ENCODE peak calls at places on chromosomes 12 and 14, in five cellular contexts. A is HCT116; D is NCI-H510A treated with DMSO at 0.1 percent for 48 hours; Q is bronchial epithelial cell; M is stimulated activated naive B cell treated with anti-CD40 and anti-IgM and Interleukin-4, amounts not matched to agents 10 μg/mL and 1 μg/mL and 100 μg/mL, for 72 hours. F is an unnamed sample.

GRCh38 chr14:104085889-104086201 is 345 bp downstream of the ASPG start:
- DNase-seq in D (no peak), Q (no peak), M (no peak), A (no peak), F (no peak)

GRCh38 chr12:97924122-97924521 is 461.5 kb downstream of the RMST start:
- DNase-seq in Q (no peak), D (no peak), A (no peak), M (no peak), F (no peak)

GRCh38 chr12:89706551-89707348 is 1.9 kb downstream of the ATP2B1 start:
- DNase-seq in D (no peak), A (no peak), M (no peak), Q (peak), F (no peak)

GRCh38 chr14:67240168-67240932 is 885 bp upstream of the PALS1 start:
- DNase-seq in D (peak), M (peak), A (no peak), Q (no peak), F (no peak)

GRCh38 chr12:71731439-71732356 is 23.0 kb upstream of the RAB21 start:
- DNase-seq in Q (no peak), M (no peak), D (no peak), A (no peak), F (no peak)

GRCh38 chr14:42307239-42307825 is 700.7 kb downstream of the LRFN5 start:
- DNase-seq in A (no peak), M (no peak), D (no peak), Q (no peak), F (no peak)

GRCh38 chr14:96761066-96761465 is 36.1 kb upstream of the VRK1 start:
- DNase-seq in Q (no peak), M (no peak), A (no peak), D (no peak), F (no peak)

GRCh38 chr12:111149299-111149698 is 219.6 kb downstream of the PHETA1 start:
- DNase-seq in M (no peak), D (no peak), A (no peak), Q (no peak), F (no peak)

GRCh38 chr14:75301666-75302325 is 23.2 kb downstream of the FOS start:
- DNase-seq in M (no peak), A (no peak), Q (no peak), D (no peak), F (no peak)

GRCh38 chr12:101782544-101782855 is 43.2 kb upstream of the SYCP3 start:
- DNase-seq in A (no peak), M (no peak), Q (no peak), D (no peak), F (no peak)

GRCh38 chr14:94423465-94424056 is 29.0 kb downstream of the SERPINA11 start:
- DNase-seq in Q (peak), A (peak), D (no peak), M (peak), F (peak)

GRCh38 chr12:2332266-2332665 is 279.5 kb downstream of the CACNA1C start:
- DNase-seq in A (no peak), D (no peak), Q (no peak), M (no peak), F (no peak)

GRCh38 chr12:119809023-119809422 is 68.1 kb downstream of the CIT start:
- DNase-seq in A (no peak), Q (no peak), D (no peak), M (no peak), F (no peak)

GRCh38 chr14:79544671-79545070 is 666.6 kb downstream of the DIO2 start:
- DNase-seq in D (no peak), A (no peak), Q (no peak), M (no peak), F (no peak)

GRCh38 chr12:40107098-40107802 is 1.4 kb upstream of the SLC2A13 start:
- DNase-seq in Q (peak), M (peak), D (peak), A (peak), F (peak)

GRCh38 chr12:124802361-124802760 is 61.3 kb downstream of the SCARB1 start:
- DNase-seq in A (no peak), D (no peak), Q (no peak), M (no peak), F (no peak)

GRCh38 chr12:55823419-55823818 is 5.6 kb downstream of the ORMDL2 start:
- DNase-seq in M (no peak), D (no peak), Q (no peak), A (no peak), F (no peak)

GRCh38 chr12:29253916-29254625 is 105.0 kb downstream of the FAR2 start:
- DNase-seq in A (no peak), D (no peak), Q (no peak), M (no peak), F (no peak)

GRCh38 chr14:76961631-76962302 is 66.7 kb downstream of the IRF2BPL start:
- DNase-seq in Q (peak), A (peak), M (peak), D (peak), F (peak)

GRCh38 chr12:32926356-32926755 is 29.8 kb upstream of the PKP2 start:
- DNase-seq in M (no peak), D (no peak), Q (no peak), A (no peak), F (no peak)

GRCh38 chr14:73241481-73242165 is 4.3 kb downstream of the PAPLN start:
- DNase-seq in M (no peak), Q (peak), A (no peak), D (no peak), F (no peak)

GRCh38 chr12:53677612-53678133 is 1.8 kb upstream of the ATP5MC2 start:
- DNase-seq in A (no peak), M (no peak), D (no peak), Q (no peak), F (no peak)

GRCh38 chr12:27554421-27555186 is 30.6 kb downstream of the PPFIBP1 start:
- DNase-seq in D (no peak), M (no peak), Q (no peak), A (no peak), F (no peak)

GRCh38 chr12:26275313-26276257 is 80.2 kb downstream of the SSPN start:
- DNase-seq in Q (peak), D (no peak), A (no peak), M (no peak), F (no peak)

GRCh38 chr12:15701212-15701611 is 88.0 kb downstream of the EPS8 start:
- DNase-seq in D (no peak), M (no peak), A (no peak), Q (peak), F (no peak)

GRCh38 chr14:95140060-95140858 is 17.1 kb downstream of the DICER1 start:
- DNase-seq in Q (peak), M (no peak), A (no peak), D (no peak), F (no peak)

GRCh38 chr12:52044284-52044983 is 6.8 kb upstream of the NR4A1 start:
- DNase-seq in A (no peak), D (no peak), Q (no peak), M (no peak), F (no peak)

GRCh38 chr12:94587266-94588241 is 62.8 kb downstream of the TMCC3 start:
- DNase-seq in Q (no peak), D (no peak), A (no peak), M (no peak), F (no peak)